ENCODE peak calls at places on chromosomes 5 and 9, in nine cellular contexts. K, O, T, E, G, U, C, S and B are unnamed samples.

GRCh38 chr9:108444400-108445358 is 411.1 kb downstream of the ACTL7B start:
- DNase-seq in K (no peak), O (peak), T (no peak), E (no peak), G (peak), U (no peak), C (no peak), S (no peak), B (no peak)

GRCh38 chr9:88957526-88957925 is 33.7 kb upstream of the S1PR3 start:
- DNase-seq in K (no peak), O (no peak), T (peak), E (no peak), G (no peak), U (no peak), C (no peak), S (no peak), B (no peak)

GRCh38 chr5:73544429-73545402 is 20.7 kb downstream of the ANKRA2 start:
- DNase-seq in K (no peak), O (no peak), T (no peak), E (no peak), G (no peak), U (no peak), C (no peak), S (peak), B (no peak)

GRCh38 chr5:9337908-9338307 is 208.0 kb downstream of the SEMA5A start:
- DNase-seq in K (no peak), O (no peak), T (no peak), E (no peak), G (no peak), U (no peak), C (no peak), S (no peak), B (no peak)

GRCh38 chr9:25117791-25118190 is 560.5 kb downstream of the TUSC1 start:
- DNase-seq in K (no peak), O (no peak), T (no peak), E (no peak), G (no peak), U (no peak), C (no peak), S (no peak), B (no peak)

GRCh38 chr5:65925094-65925600 is 1.2 kb upstream of the ERBIN start:
- DNase-seq in K (peak), O (peak), T (peak), E (peak), G (peak), U (peak), C (peak), S (peak), B (peak)

GRCh38 chr5:68534131-68534940 is 318.8 kb downstream of the PIK3R1 start:
- DNase-seq in K (no peak), O (peak), T (peak), E (no peak), G (no peak), U (no peak), C (no peak), S (peak), B (peak)

GRCh38 chr5:60903356-60903755 is 41.5 kb downstream of the ERCC8 start:
- DNase-seq in K (no peak), O (no peak), T (no peak), E (no peak), G (no peak), U (no peak), C (no peak), S (no peak), B (no peak)

GRCh38 chr9:31519011-31519410 is 865.4 kb upstream of the ACO1 start:
- DNase-seq in K (no peak), O (no peak), T (peak), E (peak), G (peak), U (no peak), C (no peak), S (no peak), B (no peak)

GRCh38 chr9:128603697-128604096 is 51.3 kb downstream of the SPTAN1 start:
- DNase-seq in K (no peak), O (no peak), T (no peak), E (no peak), G (no peak), U (no peak), C (no peak), S (no peak), B (no peak)
- H3K27ac ChIP-seq in K (no peak), O (no peak), T (no peak), E (no peak), G (no peak), U (no peak), C (no peak), S (no peak), B (no peak)

GRCh38 chr9:137187386-137187785 is 974 bp downstream of the ANAPC2 start:
- DNase-seq in K (no peak), O (no peak), T (no peak), E (no peak), G (no peak), U (no peak), C (no peak), S (no peak), B (no peak)

GRCh38 chr9:137188490-137189296 is at the start of the genes ANAPC2 and SSNA1:
- DNase-seq in K (peak), O (peak), T (peak), E (peak), G (peak), U (peak), C (peak), S (peak), B (peak)

GRCh38 chr9:137186385-137186784 is 2.0 kb downstream of the ANAPC2 start:
- DNase-seq in K (no peak), O (no peak), T (no peak), E (no peak), G (no peak), U (no peak), C (no peak), S (no peak), B (no peak)

GRCh38 chr9:137189297-137190295 is 1.1 kb downstream of the SSNA1 start:
- DNase-seq in K (no peak), O (no peak), T (no peak), E (no peak), G (no peak), U (no peak), C (no peak), S (no peak), B (no peak)

GRCh38 chr9:137188086-137188489 is 272 bp downstream of the ANAPC2 start:
- DNase-seq in K (no peak), O (no peak), T (no peak), E (peak), G (no peak), U (no peak), C (peak), S (no peak), B (no peak)
- H3K27ac ChIP-seq in K (peak), O (peak), T (no peak), E (peak), G (no peak), U (peak), C (no peak), S (peak), B (peak)

GRCh38 chr5:150497989-150498317 is 10.0 kb upstream of the NDST1 start:
- DNase-seq in K (no peak), O (no peak), T (no peak), E (no peak), G (no peak), U (no peak), C (no peak), S (no peak), B (no peak)
- H3K27ac ChIP-seq in K (peak), O (peak), T (peak), E (peak), G (peak), U (no peak), C (no peak), S (peak), B (peak)

GRCh38 chr5:35876922-35877321 is 20.2 kb downstream of the IL7R start:
- DNase-seq in K (no peak), O (no peak), T (no peak), E (no peak), G (no peak), U (no peak), C (no peak), S (no peak), B (no peak)

GRCh38 chr5:35879649-35880048 is 23.0 kb downstream of the IL7R start:
- DNase-seq in K (no peak), O (no peak), T (no peak), E (no peak), G (no peak), U (no peak), C (no peak), S (no peak), B (no peak)

GRCh38 chr5:35876454-35876853 is 19.8 kb downstream of the IL7R start:
- DNase-seq in K (no peak), O (no peak), T (no peak), E (no peak), G (no peak), U (no peak), C (no peak), S (no peak), B (no peak)

GRCh38 chr5:35877655-35878054 is 21.0 kb downstream of the IL7R start:
- DNase-seq in K (no peak), O (no peak), T (no peak), E (no peak), G (no peak), U (no peak), C (no peak), S (no peak), B (no peak)

GRCh38 chr5:35878079-35878478 is 21.4 kb downstream of the IL7R start:
- DNase-seq in K (no peak), O (no peak), T (no peak), E (no peak), G (no peak), U (no peak), C (no peak), S (no peak), B (no peak)
- H3K27ac ChIP-seq in K (no peak), O (no peak), T (no peak), E (no peak), G (no peak), U (no peak), C (no peak), S (no peak), B (no peak)

DNA sequence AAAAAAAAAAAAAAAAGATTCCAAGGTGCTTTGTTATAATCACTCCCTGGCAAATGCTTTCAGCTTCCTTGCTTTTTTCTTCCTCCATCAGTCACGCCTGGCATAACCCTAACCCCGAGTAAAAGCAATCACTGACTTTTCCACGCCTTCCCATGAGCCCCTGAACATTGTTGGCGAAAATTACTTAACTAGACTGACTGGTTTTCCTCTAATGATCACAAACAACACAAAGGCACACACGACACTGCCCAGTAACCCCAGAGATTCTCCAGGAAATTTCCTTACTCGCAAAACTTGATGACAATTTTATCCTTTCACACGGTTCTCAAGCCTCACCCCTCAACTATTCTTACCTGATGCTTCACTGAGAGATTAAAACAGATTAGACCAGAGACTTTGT is 11.4 kb upstream of the PTGR1 start:
- DNase-seq in K (no peak), O (no peak), T (no peak), E (no peak), G (no peak), U (no peak), C (no peak), S (no peak), B (no peak)
- H3K27ac ChIP-seq in K (no peak), O (no peak), T (no peak), E (no peak), G (no peak), U (no peak), C (no peak), S (no peak), B (no peak)

GRCh38 chr5:171688696-171689495 is 96.7 kb upstream of the SMIM23 start:
- DNase-seq in K (no peak), O (no peak), T (no peak), E (no peak), G (no peak), U (no peak), C (no peak), S (no peak), B (no peak)
- H3K27ac ChIP-seq in K (no peak), O (no peak), T (no peak), E (no peak), G (no peak), U (no peak), C (no peak), S (no peak), B (no peak)